ENCODE peak calls at places on chromosomes 1 and 21, in seven cellular contexts. N, W, K, A, G, M and D are unnamed samples.

GRCh38 chr1:219529116-219529515 is 83.8 kb downstream of the ZC3H11B start:
- DNase-seq in N (no peak), W (no peak), K (no peak), A (no peak), G (peak), M (no peak), D (no peak)

GRCh38 chr1:174742805-174743653 is 256.7 kb upstream of the CACYBP start:
- DNase-seq in N (peak), W (no peak), K (peak), A (no peak), G (no peak), M (no peak), D (no peak)

GRCh38 chr1:199422206-199422605 is 605.3 kb upstream of the NR5A2 start:
- DNase-seq in N (peak), W (no peak), K (peak), A (peak), G (no peak), M (no peak), D (no peak)

GRCh38 chr1:31416101-31416736 is 3.2 kb downstream of the SERINC2 start:
- DNase-seq in N (no peak), W (no peak), K (no peak), A (peak), G (no peak), M (no peak), D (no peak)

GRCh38 chr1:201602413-201603265 is 63.7 kb downstream of the NAV1 start:
- DNase-seq in N (peak), W (no peak), K (peak), A (peak), G (no peak), M (no peak), D (no peak)

GRCh38 chr1:114231301-114231700 is 77.6 kb upstream of the SYT6 start:
- DNase-seq in N (no peak), W (no peak), K (no peak), A (no peak), G (no peak), M (no peak), D (no peak)

GRCh38 chr1:153752561-153753195 is 22.5 kb upstream of the SLC27A3 start:
- DNase-seq in N (no peak), W (no peak), K (peak), A (no peak), G (no peak), M (no peak), D (no peak)

GRCh38 chr1:212699839-212700596 is at the start of gene BATF3:
- DNase-seq in N (no peak), W (peak), K (no peak), A (no peak), G (peak), M (no peak), D (peak)

GRCh38 chr1:119009300-119009660 is 21.1 kb upstream of the TBX15 start:
- DNase-seq in N (no peak), W (no peak), K (no peak), A (no peak), G (no peak), M (no peak), D (no peak)

GRCh38 chr1:98827041-98827440 is 165.5 kb downstream of the SNX7 start:
- DNase-seq in N (no peak), W (no peak), K (no peak), A (no peak), G (no peak), M (no peak), D (no peak)

GRCh38 chr21:42319851-42320602 is 4.8 kb upstream of the TFF3 start:
- DNase-seq in N (no peak), W (peak), K (no peak), A (no peak), G (no peak), M (no peak), D (no peak)

GRCh38 chr1:230696722-230697432 is 17.0 kb downstream of the AGT start:
- DNase-seq in N (no peak), W (no peak), K (peak), A (no peak), G (no peak), M (no peak), D (no peak)

GRCh38 chr21:16071761-16072160 is 342.0 kb downstream of the USP25 start:
- DNase-seq in N (no peak), W (no peak), K (no peak), A (no peak), G (no peak), M (no peak), D (no peak)

GRCh38 chr1:97630968-97631367 is 289.9 kb downstream of the DPYD start:
- DNase-seq in N (no peak), W (no peak), K (no peak), A (peak), G (no peak), M (no peak), D (peak)

GRCh38 chr1:74596770-74597169 is 76.8 kb downstream of the ERICH3 start:
- DNase-seq in N (no peak), W (no peak), K (no peak), A (no peak), G (no peak), M (no peak), D (no peak)

GRCh38 chr1:192544983-192545393 is 30.6 kb upstream of the RGS1 start:
- DNase-seq in N (peak), W (no peak), K (peak), A (peak), G (no peak), M (no peak), D (no peak)

GRCh38 chr1:51736702-51737101 is 119.8 kb downstream of the OSBPL9 start:
- DNase-seq in N (peak), W (no peak), K (peak), A (peak), G (no peak), M (no peak), D (no peak)

GRCh38 chr1:16158993-16159831 is 3.3 kb upstream of the EPHA2 start:
- DNase-seq in N (peak), W (no peak), K (no peak), A (peak), G (no peak), M (no peak), D (no peak)

GRCh38 chr1:196433000-196433399 is 175.2 kb downstream of the KCNT2 start:
- DNase-seq in N (no peak), W (no peak), K (peak), A (no peak), G (no peak), M (no peak), D (no peak)

GRCh38 chr1:54249798-54250497 is 50.0 kb downstream of the MRPL37 start:
- DNase-seq in N (peak), W (no peak), K (peak), A (peak), G (no peak), M (no peak), D (no peak)

GRCh38 chr1:17639703-17640340 is 100.3 kb downstream of the ARHGEF10L start:
- DNase-seq in N (no peak), W (no peak), K (no peak), A (no peak), G (no peak), M (no peak), D (no peak)

DNA sequence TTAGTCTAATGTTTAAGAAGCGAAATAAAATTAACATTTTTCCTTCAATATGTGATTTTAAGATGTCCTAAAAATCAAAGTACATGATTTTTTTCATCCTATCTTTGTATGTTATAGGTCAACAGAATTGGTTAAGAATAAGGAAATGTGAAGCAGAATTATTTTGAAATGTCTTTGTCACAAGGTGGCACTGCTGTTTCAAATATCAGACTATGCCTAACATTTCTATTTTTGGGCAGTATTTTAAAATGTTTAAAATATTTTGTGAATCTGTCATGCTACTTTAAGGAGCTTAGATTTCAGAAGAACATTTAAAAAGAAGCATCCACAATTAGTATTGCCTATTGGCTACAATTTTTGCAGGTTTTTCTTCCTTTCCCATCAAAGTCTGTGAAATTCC is 38.7 kb downstream of the AMY1C start:
- DNase-seq in N (peak), W (no peak), K (no peak), A (peak), G (no peak), M (no peak), D (no peak)
- TF ChIP-seq CTCF in N (peak), W (no peak), K (peak), A (peak), G (no peak), M (no peak), D (peak)

GRCh38 chr1:203455706-203456105 is 19.9 kb upstream of the PRELP start:
- DNase-seq in N (no peak), W (no peak), K (no peak), A (no peak), G (no peak), M (no peak), D (no peak)
- TF ChIP-seq CTCF in N (no peak), W (no peak), K (no peak), A (no peak), G (no peak), M (no peak), D (no peak)

DNA sequence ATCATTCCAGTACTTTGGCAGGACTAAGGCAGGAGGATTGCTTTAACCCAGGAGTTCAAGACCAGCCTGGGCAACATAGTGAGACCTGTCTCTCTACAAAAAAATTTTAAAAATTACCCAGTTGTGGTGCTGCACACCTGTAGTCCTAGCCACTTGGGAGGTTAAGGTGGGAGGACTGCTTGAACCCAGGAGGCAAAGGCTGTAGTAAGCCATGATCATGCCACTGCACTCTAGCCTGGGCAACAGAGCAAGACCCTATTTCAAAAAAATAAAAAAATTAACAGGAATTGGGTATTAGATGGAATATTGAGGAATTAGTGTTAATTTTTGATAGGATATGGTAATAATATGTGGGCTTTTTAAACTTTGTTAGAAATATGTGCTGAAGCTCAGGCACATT is 16.8 kb downstream of the TAF13 start:
- DNase-seq in N (no peak), W (no peak), K (no peak), A (no peak), G (no peak), M (no peak), D (no peak)
- TF ChIP-seq CTCF in N (no peak), W (no peak), K (no peak), A (no peak), G (no peak), M (no peak), D (no peak)

GRCh38 chr1:14781811-14782210 is 183.3 kb downstream of the KAZN start:
- DNase-seq in N (no peak), W (no peak), K (no peak), A (no peak), G (no peak), M (no peak), D (no peak)

GRCh38 chr1:14778882-14779594 is 180.6 kb downstream of the KAZN start:
- DNase-seq in N (peak), W (peak), K (peak), A (peak), G (peak), M (no peak), D (no peak)

GRCh38 chr1:14782741-14783591 is 184.5 kb downstream of the KAZN start:
- DNase-seq in N (no peak), W (no peak), K (no peak), A (no peak), G (no peak), M (no peak), D (no peak)

GRCh38 chr1:14777516-14778506 is 179.3 kb downstream of the KAZN start:
- DNase-seq in N (no peak), W (no peak), K (no peak), A (no peak), G (no peak), M (no peak), D (no peak)

DNA sequence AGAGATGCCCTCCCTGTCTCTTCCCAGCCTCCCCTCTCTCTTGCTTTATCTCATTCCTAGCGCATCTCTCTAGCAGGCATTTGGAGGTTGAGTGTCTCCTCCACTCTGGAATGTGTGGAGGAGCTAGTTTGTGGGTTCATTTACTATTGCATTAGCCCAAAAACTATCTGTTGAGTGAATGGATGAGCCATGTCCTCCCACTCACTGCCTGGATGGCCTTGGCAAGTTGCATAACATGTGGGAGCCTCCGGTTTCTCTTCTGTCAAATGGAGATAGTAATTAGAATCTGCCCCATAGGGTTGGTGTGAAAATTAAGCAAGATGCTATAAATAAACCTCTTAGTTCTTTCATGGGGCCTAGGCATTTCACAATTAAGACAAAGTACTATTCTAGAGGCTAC is 181.8 kb downstream of the KAZN start:
- DNase-seq in N (no peak), W (no peak), K (no peak), A (peak), G (no peak), M (no peak), D (no peak)
- TF ChIP-seq CTCF in N (no peak), W (no peak), K (no peak), A (no peak), G (no peak), M (no peak), D (no peak)

DNA sequence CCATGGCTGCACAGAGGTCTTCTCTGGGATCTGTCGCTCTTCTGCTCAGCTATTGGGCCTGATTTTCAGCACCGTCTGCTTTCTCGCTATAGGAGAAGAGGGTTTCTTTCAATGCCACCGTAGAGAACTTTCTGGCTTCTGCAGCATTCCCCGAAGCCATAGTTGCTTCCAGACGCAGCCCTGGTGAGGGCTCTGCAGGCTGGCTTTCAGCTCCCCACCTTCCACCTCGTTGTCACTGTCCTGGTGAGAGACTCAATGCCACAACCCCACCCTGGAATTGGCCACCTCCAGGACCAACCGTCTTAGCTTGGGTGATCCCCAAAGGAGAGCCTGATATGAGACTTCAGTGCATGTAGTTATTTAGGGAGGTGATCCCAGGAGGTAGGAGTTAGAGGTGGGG is 12.0 kb upstream of the PRKCZ start:
- DNase-seq in N (no peak), W (no peak), K (no peak), A (no peak), G (no peak), M (no peak), D (no peak)
- TF ChIP-seq CTCF in N (no peak), W (no peak), K (no peak), A (no peak), G (no peak), M (no peak), D (no peak)